ENCODE peak calls at places on chromosomes 7 and 10, in ten cellular contexts. F is B cell; S is activated CD8-positive, alpha-beta T cell treated with anti-CD3 and anti-CD28 coated beads, Interleukin-2, amount 10 ng/mL, durations not matched to agents 7 days and 5 days; V is HT1080; X is Peyer's patch; G is C1 segment of cervical spinal cord; K is activated effector memory CD4-positive, alpha-beta T cell treated with anti-CD3 and anti-CD28 coated beads, Interleukin-2, amount 50 U/mL, for 16 hours; E is GM19239; Y is fibroblast of mammary gland; A is nucleus accumbens. D is an unnamed sample.

GRCh38 chr10:127196227-127196954 is at the start of gene INSYN2A:
- DNase-seq in Y (peak), G (peak), S (no peak), K (no peak), F (no peak), E (no peak), A (peak), X (no peak), V (peak), D (no peak)

GRCh38 chr10:16520900-16521299 is 779 bp downstream of the C1QL3 start:
- DNase-seq in X (no peak), F (no peak), K (peak), Y (peak), S (peak), G (no peak), A (no peak), E (peak), V (peak), D (no peak)

GRCh38 chr7:118006979-118007378 is 133.7 kb upstream of the CTTNBP2 start:
- DNase-seq in S (no peak), A (no peak), V (no peak), Y (no peak), K (no peak), G (no peak), X (no peak), E (no peak), F (no peak), D (no peak)

GRCh38 chr7:37740398-37740797 is 56.8 kb downstream of the GPR141 start:
- DNase-seq in K (no peak), A (no peak), Y (no peak), S (no peak), E (no peak), X (no peak), V (no peak), G (no peak), F (no peak), D (no peak)

GRCh38 chr10:95508730-95509129 is 52.4 kb downstream of the SORBS1 start:
- DNase-seq in V (no peak), Y (peak), F (no peak), S (no peak), A (no peak), E (no peak), G (no peak), K (no peak), X (no peak), D (no peak)

GRCh38 chr10:6364283-6364682 is 161.6 kb downstream of the PFKFB3 start:
- DNase-seq in X (no peak), F (no peak), K (no peak), Y (no peak), S (no peak), G (no peak), A (no peak), V (no peak), E (no peak), D (no peak)

GRCh38 chr10:13773496-13774170 is 186.9 kb downstream of the PRPF18 start:
- DNase-seq in F (no peak), E (no peak), G (no peak), A (no peak), V (no peak), X (no peak), Y (peak), S (no peak), K (no peak), D (no peak)

GRCh38 chr7:38932509-38933168 is 23.6 kb upstream of the VPS41 start:
- DNase-seq in F (no peak), V (peak), K (peak), E (peak), S (peak), A (no peak), G (peak), Y (peak), X (no peak), D (peak)

GRCh38 chr10:132357286-132358058 is 25.5 kb downstream of the LRRC27 start:
- DNase-seq in Y (no peak), F (no peak), X (no peak), S (no peak), A (no peak), G (no peak), K (no peak), E (no peak), V (no peak), D (no peak)

GRCh38 chr7:74364061-74364460 is 74.9 kb downstream of the CLIP2 start:
- DNase-seq in F (no peak), G (no peak), A (no peak), X (no peak), V (no peak), Y (no peak), S (no peak), K (no peak), E (no peak), D (peak)

GRCh38 chr10:80187060-80187459 is 18.3 kb downstream of the ANXA11 start:
- DNase-seq in S (no peak), X (no peak), V (no peak), K (no peak), G (no peak), F (no peak), A (no peak), E (no peak), Y (no peak), D (no peak)

GRCh38 chr10:16891375-16892313 is 74.4 kb upstream of the RSU1 start:
- DNase-seq in G (peak), V (peak), K (peak), E (no peak), S (peak), X (peak), A (no peak), F (no peak), Y (peak), D (peak)

GRCh38 chr10:48627984-48628609 is 23.2 kb upstream of the ARHGAP22 start:
- DNase-seq in E (no peak), Y (peak), X (no peak), S (no peak), A (no peak), V (no peak), K (no peak), F (no peak), G (no peak), D (no peak)

GRCh38 chr10:230758-231157 is 95.5 kb downstream of the ZMYND11 start:
- DNase-seq in X (no peak), K (no peak), A (no peak), V (peak), E (no peak), S (no peak), Y (peak), F (no peak), G (no peak), D (peak)

GRCh38 chr10:110916554-110917346 is 2.2 kb downstream of the BBIP1 start:
- DNase-seq in A (no peak), X (no peak), G (no peak), F (no peak), K (no peak), S (no peak), Y (peak), E (no peak), V (no peak), D (no peak)

GRCh38 chr7:151191544-151191943 is 4.5 kb upstream of the ASB10 start:
- DNase-seq in V (no peak), Y (no peak), A (no peak), F (no peak), S (no peak), E (no peak), X (no peak), K (no peak), G (no peak), D (no peak)

GRCh38 chr10:1643911-1644810 is 93.2 kb downstream of the ADARB2 start:
- DNase-seq in X (no peak), S (no peak), G (no peak), E (no peak), F (no peak), V (no peak), Y (no peak), A (no peak), K (no peak), D (no peak)

GRCh38 chr10:5639066-5639465 is 27.3 kb downstream of the ASB13 start:
- DNase-seq in Y (no peak), S (no peak), A (no peak), V (no peak), K (no peak), X (no peak), E (no peak), F (no peak), G (no peak), D (no peak)

GRCh38 chr10:2173328-2173727 is 436.0 kb upstream of the ADARB2 start:
- DNase-seq in A (no peak), F (no peak), E (no peak), K (no peak), S (no peak), X (no peak), G (no peak), Y (no peak), V (no peak), D (no peak)

GRCh38 chr10:35294506-35294905 is 41.8 kb upstream of the CCNY start:
- DNase-seq in Y (no peak), G (no peak), A (no peak), V (no peak), K (no peak), E (no peak), X (no peak), F (no peak), S (no peak), D (no peak)

GRCh38 chr7:140478361-140479061 is 794 bp downstream of the MKRN1 start:
- DNase-seq in X (peak), S (peak), F (peak), V (peak), K (peak), E (peak), A (peak), Y (peak), G (peak), D (no peak)

GRCh38 chr10:19048901-19049300 is 300 bp downstream of the MALRD1 start:
- DNase-seq in F (no peak), Y (no peak), K (no peak), A (no peak), G (no peak), V (no peak), S (no peak), X (no peak), E (no peak), D (no peak)

GRCh38 chr10:73786512-73786885 is 1.1 kb downstream of the ZSWIM8 start:
- DNase-seq in V (no peak), Y (no peak), S (no peak), X (no peak), F (no peak), E (no peak), A (no peak), K (no peak), G (no peak), D (no peak)

GRCh38 chr10:74799840-74800239 is 26.6 kb upstream of the KAT6B start:
- DNase-seq in E (no peak), A (no peak), K (no peak), G (no peak), S (no peak), F (no peak), V (peak), X (no peak), Y (peak), D (peak)

GRCh38 chr10:43202224-43202656 is 64.0 kb downstream of the CSGALNACT2 start:
- DNase-seq in X (peak), K (peak), G (no peak), A (no peak), F (peak), V (no peak), S (peak), Y (peak), E (peak), D (no peak)

GRCh38 chr7:50356212-50356944 is 51.9 kb downstream of the IKZF1 start:
- DNase-seq in E (no peak), G (no peak), F (no peak), S (no peak), A (no peak), Y (no peak), X (no peak), K (no peak), V (no peak), D (no peak)

GRCh38 chr7:156036153-156036552 is 223.9 kb upstream of the SHH start:
- DNase-seq in Y (no peak), K (no peak), S (no peak), E (no peak), A (no peak), V (no peak), F (no peak), G (no peak), X (no peak), D (no peak)

GRCh38 chr7:1087952-1088920 is at the start of gene GPER1:
- DNase-seq in S (no peak), E (no peak), V (no peak), G (peak), K (no peak), A (no peak), Y (no peak), X (no peak), F (no peak), D (peak)

GRCh38 chr7:104982308-104982755 is 31.7 kb upstream of the KMT2E start:
- DNase-seq in G (no peak), K (no peak), F (no peak), A (no peak), X (no peak), V (no peak), E (no peak), Y (peak), S (peak), D (no peak)